ENCODE peak calls at places on chromosomes 1 and 21, in ten cellular contexts. R is T-cell; B is endothelial cell of umbilical vein; G is activated naive CD4-positive, alpha-beta T cell treated with anti-CD3 and anti-CD28 coated beads, Interleukin-2, amount 50 U/mL, for 16 hours; V is stimulated activated CD4-positive, alpha-beta T cell treated with anti-CD3 and anti-CD28 coated beads, Interleukin-4, amount 100 ng/mL, for 48 hours; K is naive thymus-derived CD4-positive, alpha-beta T cell; M is GM12892; J is LoVo; F is GM19239; T is DMS53. Z is an unnamed sample.

GRCh38 chr1:182584746-182585145 is 4.3 kb downstream of the RNASEL start:
- DNase-seq in R (no peak), B (no peak), G (no peak), V (no peak), K (no peak), M (no peak), J (no peak), F (no peak), T (no peak), Z (no peak)

GRCh38 chr1:9406111-9406510 is 113.4 kb downstream of the SPSB1 start:
- DNase-seq in R (no peak), B (no peak), G (no peak), V (no peak), K (no peak), M (no peak), J (no peak), F (no peak), T (peak; percentile 90), Z (no peak)

GRCh38 chr21:17679002-17679600 is 66.4 kb upstream of the BTG3 start:
- DNase-seq in R (no peak), B (peak; percentile 61), G (no peak), V (no peak), K (peak; percentile 52), M (peak; percentile 13), J (peak; percentile 76), F (peak; percentile 34), T (peak; percentile 69), Z (peak; percentile 80)

GRCh38 chr1:164774819-164775654 is 216.1 kb downstream of the PBX1 start:
- DNase-seq in R (no peak), B (peak; percentile 13), G (no peak), V (no peak), K (no peak), M (no peak), J (no peak), F (no peak), T (peak; percentile 64), Z (no peak)

GRCh38 chr1:9161963-9162362 is 33.1 kb upstream of the GPR157 start:
- DNase-seq in R (no peak), B (no peak), G (no peak), V (no peak), K (no peak), M (no peak), J (no peak), F (no peak), T (peak; percentile 42), Z (no peak)

GRCh38 chr1:21842606-21843162 is 30.6 kb downstream of the LDLRAD2 start:
- DNase-seq in R (no peak), B (no peak), G (no peak), V (no peak), K (no peak), M (no peak), J (no peak), F (no peak), T (no peak), Z (no peak)

GRCh38 chr1:187566371-187566770 is 737.6 kb downstream of the PLA2G4A start:
- DNase-seq in R (no peak), B (no peak), G (no peak), V (no peak), K (no peak), M (no peak), J (no peak), F (no peak), T (no peak), Z (peak; percentile 2)

GRCh38 chr21:32307706-32308105 is 9.1 kb downstream of the MRAP start:
- DNase-seq in R (no peak), B (no peak), G (no peak), V (no peak), K (no peak), M (no peak), J (no peak), F (no peak), T (no peak), Z (peak; percentile 41)

GRCh38 chr1:101338714-101339430 is 102.1 kb downstream of the S1PR1 start:
- DNase-seq in R (no peak), B (no peak), G (no peak), V (no peak), K (no peak), M (no peak), J (no peak), F (no peak), T (no peak), Z (no peak)

GRCh38 chr1:10734900-10735602 is 61.4 kb downstream of the CASZ1 start:
- DNase-seq in R (no peak), B (no peak), G (no peak), V (no peak), K (no peak), M (no peak), J (no peak), F (no peak), T (peak; percentile 20), Z (no peak)

GRCh38 chr1:28067523-28068090 is 20.8 kb downstream of the EYA3 start:
- DNase-seq in R (no peak), B (no peak), G (no peak), V (no peak), K (no peak), M (no peak), J (no peak), F (no peak), T (no peak), Z (peak; percentile 36)

GRCh38 chr21:46116189-46116845 is 18.4 kb downstream of the COL6A2 start:
- DNase-seq in R (no peak), B (no peak), G (peak; percentile 7), V (no peak), K (no peak), M (peak; percentile 13), J (no peak), F (no peak), T (no peak), Z (no peak)

Z was measured in cardiac fibroblast.